ENCODE peak calls at places on chromosomes 16 and 17, in six cellular contexts. Y is HepG2, X is H1, I is WTC11, T is GM12878, M is K562. K is an unnamed sample.

GRCh38 chr16:86924537-86924936 is 346.2 kb downstream of the FOXL1 start:
- DNase-seq in Y (no peak), X (no peak), I (no peak), T (no peak), M (no peak), K (no peak)

GRCh38 chr17:75909051-75909811 is 4.5 kb upstream of the MRPL38 start:
- DNase-seq in Y (no peak), X (no peak), I (no peak), T (no peak), M (no peak), K (no peak)

GRCh38 chr16:72561-73537 is at the start of gene RHBDF1:
- DNase-seq in Y (no peak), X (peak), I (peak), T (no peak), M (peak), K (peak)

GRCh38 chr17:47763913-47764582 is 31.0 kb downstream of the TBX21 start:
- DNase-seq in Y (no peak), X (no peak), I (no peak), T (no peak), M (no peak), K (no peak)

GRCh38 chr16:23682181-23682580 is 3.5 kb downstream of the PLK1 start:
- DNase-seq in Y (no peak), X (no peak), I (no peak), T (no peak), M (no peak), K (no peak)

GRCh38 chr17:75565066-75565465 is 22.5 kb upstream of the MYO15B start:
- DNase-seq in Y (no peak), X (no peak), I (no peak), T (no peak), M (no peak), K (no peak)

GRCh38 chr16:57533618-57534336 is 2.6 kb downstream of the CCDC102A start:
- DNase-seq in Y (no peak), X (peak), I (peak), T (no peak), M (peak), K (no peak)

GRCh38 chr16:84194470-84195200 is 3.7 kb downstream of the ADAD2 start:
- DNase-seq in Y (no peak), X (no peak), I (no peak), T (no peak), M (no peak), K (no peak)

GRCh38 chr17:39738568-39738901 is 797 bp downstream of the GRB7 start:
- DNase-seq in Y (peak), X (peak), I (peak), T (no peak), M (peak), K (peak)

GRCh38 chr16:21194771-21195301 is 16.5 kb downstream of the ZP2 start:
- DNase-seq in Y (no peak), X (no peak), I (no peak), T (no peak), M (no peak), K (no peak)

GRCh38 chr16:84617631-84618427 is at the start of gene COTL1:
- DNase-seq in Y (peak), X (peak), I (peak), T (no peak), M (peak), K (peak)

GRCh38 chr17:65990593-65990992 is 201.3 kb downstream of the CEP112 start:
- DNase-seq in Y (no peak), X (no peak), I (no peak), T (no peak), M (no peak), K (no peak)

GRCh38 chr17:12514596-12514995 is 151.1 kb upstream of the MYOCD start:
- DNase-seq in Y (no peak), X (no peak), I (no peak), T (no peak), M (no peak), K (no peak)

GRCh38 chr16:27322858-27323780 is 9.3 kb downstream of the IL4R start:
- DNase-seq in Y (peak), X (no peak), I (no peak), T (no peak), M (no peak), K (no peak)

GRCh38 chr17:60390881-60391418 is 983 bp downstream of the USP32 start:
- DNase-seq in Y (peak), X (no peak), I (no peak), T (no peak), M (no peak), K (no peak)

GRCh38 chr17:36602924-36603384 is 1.6 kb downstream of the MRM1 start:
- DNase-seq in Y (peak), X (peak), I (peak), T (peak), M (peak), K (peak)

GRCh38 chr17:8304181-8304910 is 5.7 kb upstream of the ARHGEF15 start:
- DNase-seq in Y (peak), X (no peak), I (no peak), T (no peak), M (peak), K (peak)

GRCh38 chr16:55543470-55543869 is 23.0 kb upstream of the CAPNS2 start:
- DNase-seq in Y (peak), X (no peak), I (no peak), T (no peak), M (no peak), K (peak)

GRCh38 chr17:43713494-43714162 is 45.0 kb downstream of the SOST start:
- DNase-seq in Y (no peak), X (peak), I (peak), T (no peak), M (no peak), K (peak)

GRCh38 chr16:86575754-86576557 is 2.4 kb upstream of the FOXL1 start:
- DNase-seq in Y (peak), X (peak), I (peak), T (no peak), M (peak), K (peak)

GRCh38 chr16:19305443-19305842 is 19.9 kb downstream of the CLEC19A start:
- DNase-seq in Y (no peak), X (no peak), I (no peak), T (no peak), M (no peak), K (no peak)

GRCh38 chr16:1193143-1193824 is 31.8 kb downstream of the TPSG1 start:
- DNase-seq in Y (peak), X (no peak), I (no peak), T (no peak), M (peak), K (no peak)

GRCh38 chr16:79509906-79510305 is 90.6 kb downstream of the MAF start:
- DNase-seq in Y (no peak), X (no peak), I (no peak), T (no peak), M (no peak), K (no peak)

GRCh38 chr17:79043191-79043930 is 19.4 kb downstream of the C1QTNF1 start:
- DNase-seq in Y (no peak), X (no peak), I (no peak), T (no peak), M (no peak), K (no peak)

GRCh38 chr16:17481741-17482140 is 11.0 kb upstream of the XYLT1 start:
- DNase-seq in Y (no peak), X (no peak), I (no peak), T (no peak), M (no peak), K (no peak)

GRCh38 chr16:84677017-84677803 is 22.6 kb upstream of the USP10 start:
- DNase-seq in Y (peak), X (no peak), I (no peak), T (no peak), M (no peak), K (no peak)

GRCh38 chr17:78957076-78957475 is 22.6 kb downstream of the LGALS3BP start:
- DNase-seq in Y (no peak), X (no peak), I (no peak), T (no peak), M (no peak), K (no peak)

GRCh38 chr17:14200354-14200753 is 36.3 kb downstream of the CDRT15 start:
- DNase-seq in Y (no peak), X (no peak), I (no peak), T (no peak), M (no peak), K (no peak)

GRCh38 chr16:68264128-68265077 is at the start of gene SLC7A6:
- DNase-seq in Y (peak), X (peak), I (peak), T (no peak), M (peak), K (peak)
- TF ChIP-seq CREB1 in Y (no peak), X (peak), I (no peak), T (peak), M (peak), K (peak)

GRCh38 chr16:11681526-11681925 is 13.3 kb downstream of the SNN start:
- DNase-seq in Y (no peak), X (no peak), I (no peak), T (no peak), M (no peak), K (no peak)
- TF ChIP-seq CREB1 in Y (no peak), X (no peak), I (no peak), T (no peak), M (no peak), K (no peak)

GRCh38 chr17:49727353-49727752 is 19.6 kb upstream of the SLC35B1 start:
- DNase-seq in Y (no peak), X (no peak), I (no peak), T (no peak), M (no peak), K (no peak)

GRCh38 chr17:49728425-49728824 is 20.7 kb upstream of the SLC35B1 start:
- DNase-seq in Y (no peak), X (no peak), I (no peak), T (no peak), M (no peak), K (no peak)

GRCh38 chr17:49730078-49730786 is 22.5 kb upstream of the SLC35B1 start:
- DNase-seq in Y (no peak), X (no peak), I (no peak), T (no peak), M (no peak), K (no peak)

GRCh38 chr17:49730787-49731441 is 23.1 kb upstream of the SLC35B1 start:
- DNase-seq in Y (no peak), X (no peak), I (no peak), T (no peak), M (no peak), K (no peak)

DNA sequence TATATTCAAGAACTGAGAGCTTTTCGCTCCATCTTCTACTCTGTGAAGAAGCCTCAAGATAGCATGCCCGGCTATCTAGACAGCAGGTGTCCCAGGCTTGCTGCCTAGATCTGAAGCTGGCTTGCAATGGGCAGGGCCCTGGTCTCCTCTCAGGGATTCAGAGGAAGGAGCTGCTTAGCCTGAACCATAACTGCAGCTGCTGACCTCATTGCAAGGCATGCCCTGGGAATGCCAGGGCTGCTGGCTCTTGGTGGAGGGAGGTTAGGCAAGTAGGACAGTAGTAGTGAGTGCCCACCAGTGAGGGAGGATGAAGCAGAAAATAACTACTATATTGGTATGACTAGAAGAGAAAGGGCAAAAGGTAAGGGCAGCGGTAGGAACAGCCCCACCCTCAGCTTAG is 21.3 kb upstream of the SLC35B1 start:
- DNase-seq in Y (no peak), X (no peak), I (no peak), T (no peak), M (no peak), K (no peak)
- TF ChIP-seq CREB1 in Y (no peak), X (no peak), I (no peak), T (no peak), M (no peak), K (no peak)

GRCh38 chr17:30238003-30238344 is 2.5 kb upstream of the SLC6A4 start:
- DNase-seq in Y (no peak), X (no peak), I (no peak), T (no peak), M (no peak), K (no peak)

GRCh38 chr17:30237296-30238002 is 2.0 kb upstream of the SLC6A4 start:
- DNase-seq in Y (no peak), X (peak), I (no peak), T (no peak), M (no peak), K (peak)

GRCh38 chr17:30235386-30236296 is at the start of gene SLC6A4:
- DNase-seq in Y (no peak), X (peak), I (peak), T (no peak), M (no peak), K (peak)

GRCh38 chr17:30236297-30236624 is 764 bp upstream of the SLC6A4 start:
- DNase-seq in Y (no peak), X (no peak), I (no peak), T (no peak), M (no peak), K (no peak)

GRCh38 chr17:30236807-30237206 is 1.3 kb upstream of the SLC6A4 start:
- DNase-seq in Y (peak), X (peak), I (peak), T (no peak), M (no peak), K (peak)
- TF ChIP-seq CREB1 in Y (no peak), X (no peak), I (no peak), T (no peak), M (no peak), K (no peak)